ENCODE peak calls at places on chromosomes 4 and X, in nine cellular contexts. Q, B, E, V, I, G, U, K and O are unnamed samples. For H3K4me1, the result is how much of the 10 kb centered on the place peaks cover.

GRCh38 chr4:74133786-74134499 is 24.0 kb upstream of the MTHFD2L start:
- DNase-seq in Q (peak), B (peak), E (peak), V (peak), I (peak), G (peak), U (peak), K (peak), O (peak)

GRCh38 chrX:43880439-43880838 is 1.8 kb downstream of the MAOB start:
- DNase-seq in Q (no peak), B (no peak), E (no peak), V (no peak), I (no peak), G (no peak), U (no peak), K (no peak), O (no peak)

GRCh38 chr4:100632163-100632562 is 114.3 kb upstream of the EMCN start:
- DNase-seq in Q (no peak), B (no peak), E (no peak), V (peak), I (no peak), G (no peak), U (no peak), K (no peak), O (no peak)

GRCh38 chr4:127870688-127871087 is 10.0 kb upstream of the PLK4 start:
- DNase-seq in Q (no peak), B (no peak), E (no peak), V (no peak), I (peak), G (no peak), U (peak), K (no peak), O (no peak)

GRCh38 chrX:11269996-11270395 is 23.2 kb upstream of the AMELX start:
- DNase-seq in Q (no peak), B (no peak), E (no peak), V (peak), I (peak), G (no peak), U (no peak), K (no peak), O (no peak)

GRCh38 chr4:108940086-108941033 is 177.5 kb upstream of the ETNPPL start:
- DNase-seq in Q (no peak), B (no peak), E (no peak), V (no peak), I (no peak), G (no peak), U (peak), K (peak), O (no peak)

GRCh38 chr4:126947536-126947935 is 685.2 kb upstream of the INTU start:
- DNase-seq in Q (no peak), B (no peak), E (no peak), V (no peak), I (no peak), G (no peak), U (no peak), K (no peak), O (no peak)

GRCh38 chr4:100391086-100391485 is 126.7 kb downstream of the EMCN start:
- DNase-seq in Q (no peak), B (no peak), E (no peak), V (no peak), I (no peak), G (no peak), U (no peak), K (no peak), O (no peak)

GRCh38 chrX:9532349-9532748 is 67.5 kb downstream of the TBL1X start:
- DNase-seq in Q (no peak), B (no peak), E (no peak), V (peak), I (peak), G (no peak), U (peak), K (no peak), O (no peak)

GRCh38 chr4:28334221-28334620 is 1473.6 kb downstream of the STIM2 start:
- DNase-seq in Q (no peak), B (no peak), E (no peak), V (no peak), I (no peak), G (no peak), U (no peak), K (no peak), O (no peak)

GRCh38 chr4:27886075-27886474 is 1025.4 kb downstream of the STIM2 start:
- DNase-seq in Q (no peak), B (no peak), E (no peak), V (no peak), I (peak), G (no peak), U (no peak), K (no peak), O (no peak)

GRCh38 chrX:97616883-97617510 is 733.3 kb downstream of the RPA4 start:
- DNase-seq in Q (no peak), B (no peak), E (no peak), V (no peak), I (peak), G (no peak), U (peak), K (no peak), O (no peak)

GRCh38 chrX:107483976-107484726 is 34.7 kb downstream of the FRMPD3 start:
- DNase-seq in Q (peak), B (no peak), E (no peak), V (peak), I (peak), G (no peak), U (no peak), K (peak), O (no peak)

GRCh38 chr4:183797445-183798248 is 107.5 kb upstream of the STOX2 start:
- DNase-seq in Q (peak), B (peak), E (no peak), V (peak), I (peak), G (no peak), U (no peak), K (peak), O (no peak)

GRCh38 chrX:17007134-17007768 is 60.8 kb downstream of the REPS2 start:
- DNase-seq in Q (no peak), B (no peak), E (no peak), V (no peak), I (peak), G (no peak), U (no peak), K (peak), O (no peak)

GRCh38 chrX:119617511-119618164 is 11.4 kb upstream of the NKRF start:
- DNase-seq in Q (no peak), B (no peak), E (no peak), V (no peak), I (no peak), G (no peak), U (no peak), K (peak), O (no peak)

GRCh38 chrX:11438767-11439166 is 145.6 kb downstream of the AMELX start:
- DNase-seq in Q (no peak), B (no peak), E (no peak), V (no peak), I (peak), G (no peak), U (peak), K (no peak), O (no peak)

GRCh38 chr4:70027011-70027410 is 1.2 kb upstream of the HTN3 start:
- DNase-seq in Q (no peak), B (no peak), E (no peak), V (no peak), I (no peak), G (no peak), U (no peak), K (no peak), O (no peak)

GRCh38 chrX:65587616-65588526 is 53.3 kb upstream of the LAS1L start:
- DNase-seq in Q (peak), B (no peak), E (no peak), V (peak), I (peak), G (no peak), U (peak), K (no peak), O (peak)

GRCh38 chrX:2561461-2561860 is 60.7 kb upstream of the DHRSX start:
- DNase-seq in Q (no peak), B (no peak), E (no peak), V (no peak), I (no peak), G (no peak), U (no peak), K (no peak), O (no peak)

GRCh38 chrX:39894626-39895025 is 203.1 kb downstream of the BCOR start:
- DNase-seq in Q (no peak), B (no peak), E (no peak), V (no peak), I (peak), G (no peak), U (no peak), K (no peak), O (no peak)

GRCh38 chr4:7392438-7393374 is 42.0 kb downstream of the PSAPL1 start:
- DNase-seq in Q (no peak), B (peak), E (no peak), V (peak), I (peak), G (no peak), U (peak), K (peak), O (peak)

GRCh38 chr4:23036503-23036902 is 343.8 kb downstream of the GBA3 start:
- DNase-seq in Q (no peak), B (no peak), E (no peak), V (no peak), I (no peak), G (no peak), U (no peak), K (no peak), O (no peak)

GRCh38 chr4:112147697-112148096 is 2.4 kb downstream of the FAM241A start:
- DNase-seq in Q (no peak), B (no peak), E (no peak), V (no peak), I (peak), G (no peak), U (no peak), K (no peak), O (no peak)

GRCh38 chrX:50838820-50839600 is 25.0 kb upstream of the SHROOM4 start:
- DNase-seq in Q (no peak), B (no peak), E (no peak), V (no peak), I (peak), G (no peak), U (no peak), K (no peak), O (no peak)

GRCh38 chrX:132119821-132120220 is 8.0 kb downstream of the FRMD7 start:
- DNase-seq in Q (no peak), B (no peak), E (no peak), V (no peak), I (no peak), G (no peak), U (no peak), K (no peak), O (no peak)

GRCh38 chrX:138710866-138711331 is 618 bp downstream of the FGF13 start:
- DNase-seq in Q (peak), B (peak), E (no peak), V (peak), I (no peak), G (no peak), U (no peak), K (peak), O (no peak)

GRCh38 chrX:143632625-143633387 is 3.1 kb downstream of the SLITRK4 start:
- DNase-seq in Q (no peak), B (no peak), E (no peak), V (peak), I (peak), G (no peak), U (no peak), K (peak), O (no peak)

GRCh38 chrX:101176439-101176838 is 43.1 kb upstream of the DRP2 start:
- DNase-seq in Q (no peak), B (no peak), E (no peak), V (no peak), I (no peak), G (no peak), U (no peak), K (no peak), O (no peak)

GRCh38 chrX:113001836-113002235 is 161.2 kb upstream of the AMOT start:
- DNase-seq in Q (no peak), B (no peak), E (no peak), V (no peak), I (no peak), G (no peak), U (no peak), K (peak), O (no peak)

GRCh38 chr4:100372432-100372831 is 145.4 kb downstream of the EMCN start:
- DNase-seq in Q (no peak), B (no peak), E (no peak), V (no peak), I (peak), G (no peak), U (no peak), K (peak), O (no peak)

GRCh38 chr4:168511780-168512467 is 15.1 kb downstream of the PALLD start:
- DNase-seq in Q (no peak), B (peak), E (no peak), V (no peak), I (no peak), G (no peak), U (no peak), K (peak), O (no peak)

GRCh38 chrX:129534816-129535578 is 5.1 kb upstream of the OCRL start:
- DNase-seq in Q (no peak), B (no peak), E (no peak), V (no peak), I (no peak), G (no peak), U (peak), K (no peak), O (no peak)

GRCh38 chr4:143617994-143618679 is 82.3 kb downstream of the FREM3 start:
- DNase-seq in Q (no peak), B (no peak), E (no peak), V (no peak), I (no peak), G (no peak), U (no peak), K (no peak), O (no peak)

GRCh38 chr4:98612318-98613250 is 45.8 kb downstream of the TSPAN5 start:
- DNase-seq in Q (no peak), B (no peak), E (no peak), V (no peak), I (no peak), G (no peak), U (no peak), K (peak), O (no peak)

GRCh38 chr4:98614655-98615054 is 43.8 kb downstream of the TSPAN5 start:
- DNase-seq in Q (no peak), B (no peak), E (no peak), V (no peak), I (no peak), G (no peak), U (no peak), K (no peak), O (no peak)

GRCh38 chr4:98615991-98616390 is 42.4 kb downstream of the TSPAN5 start:
- DNase-seq in Q (no peak), B (no peak), E (no peak), V (no peak), I (no peak), G (no peak), U (no peak), K (no peak), O (no peak)

GRCh38 chr4:98613453-98614075 is 44.8 kb downstream of the TSPAN5 start:
- DNase-seq in Q (no peak), B (no peak), E (no peak), V (no peak), I (peak), G (no peak), U (no peak), K (no peak), O (no peak)

DNA sequence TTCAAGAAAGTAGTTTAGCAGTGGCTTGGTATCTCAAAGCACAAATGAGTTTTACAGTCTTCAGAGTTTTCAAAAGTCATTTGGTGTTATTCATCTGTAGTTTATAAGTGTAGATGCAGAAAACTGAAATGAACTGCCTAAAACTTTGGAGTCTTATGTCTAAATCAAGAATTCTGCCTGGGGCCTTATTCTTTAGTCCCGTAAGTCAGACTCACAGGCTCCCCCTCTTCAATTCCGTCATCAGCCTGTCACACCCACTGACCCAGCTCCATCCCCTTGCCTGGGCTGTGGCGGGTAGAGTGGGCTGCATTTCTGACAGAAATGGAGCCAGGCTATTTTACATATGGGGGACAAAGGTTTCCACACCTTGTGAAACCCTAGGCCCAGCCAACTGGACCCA is 44.3 kb downstream of the TSPAN5 start:
- DNase-seq in Q (no peak), B (no peak), E (no peak), V (no peak), I (no peak), G (no peak), U (no peak), K (no peak), O (no peak)
- H3K4me1 ChIP-seq in Q (under half), B (under half), E (under half), V (under half), I (under half), G (under half), U (under half), K (half or more), O (under half)

GRCh38 chr4:10005632-10006031 is 15.7 kb downstream of the SLC2A9 start:
- DNase-seq in Q (no peak), B (no peak), E (no peak), V (no peak), I (peak), G (no peak), U (no peak), K (no peak), O (no peak)

GRCh38 chr4:10006236-10006603 is 15.1 kb downstream of the SLC2A9 start:
- DNase-seq in Q (no peak), B (no peak), E (peak), V (peak), I (peak), G (no peak), U (no peak), K (no peak), O (no peak)

GRCh38 chr4:10007436-10007740 is 13.9 kb downstream of the SLC2A9 start:
- DNase-seq in Q (no peak), B (no peak), E (no peak), V (no peak), I (no peak), G (no peak), U (no peak), K (no peak), O (no peak)

GRCh38 chr4:10007772-10008171 is 13.5 kb downstream of the SLC2A9 start:
- DNase-seq in Q (no peak), B (no peak), E (no peak), V (no peak), I (no peak), G (no peak), U (no peak), K (no peak), O (no peak)

GRCh38 chr4:10006604-10007435 is 14.5 kb downstream of the SLC2A9 start:
- DNase-seq in Q (peak), B (no peak), E (no peak), V (no peak), I (peak), G (no peak), U (no peak), K (no peak), O (peak)
- TF ChIP-seq CTCF in Q (no peak), B (no peak), E (no peak), V (no peak), I (no peak), G (peak), U (no peak), K (no peak), O (no peak)

DNA sequence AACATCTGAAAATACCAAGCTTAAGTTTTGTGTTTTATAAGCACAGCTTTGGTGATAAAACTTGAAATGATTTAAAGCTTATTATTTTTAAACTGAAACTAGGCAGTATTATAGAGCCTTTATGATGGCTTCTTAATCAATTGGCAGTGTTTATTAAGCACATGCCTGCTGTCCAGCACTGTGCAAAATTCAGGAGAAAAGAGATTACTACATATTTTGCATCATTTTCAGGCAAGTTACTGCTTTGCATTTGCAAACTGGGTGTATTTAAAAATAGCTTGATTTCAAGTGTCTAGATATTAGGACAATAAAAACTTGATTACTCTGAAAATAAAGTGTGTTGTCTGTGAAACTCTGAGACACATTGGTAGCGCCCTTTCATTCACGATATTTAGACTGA is 126.5 kb downstream of the PDLIM5 start:
- DNase-seq in Q (no peak), B (no peak), E (no peak), V (no peak), I (no peak), G (no peak), U (no peak), K (no peak), O (no peak)
- H3K4me1 ChIP-seq in Q (half or more), B (under half), E (under half), V (under half), I (under half), G (under half), U (under half), K (under half), O (under half)

DNA sequence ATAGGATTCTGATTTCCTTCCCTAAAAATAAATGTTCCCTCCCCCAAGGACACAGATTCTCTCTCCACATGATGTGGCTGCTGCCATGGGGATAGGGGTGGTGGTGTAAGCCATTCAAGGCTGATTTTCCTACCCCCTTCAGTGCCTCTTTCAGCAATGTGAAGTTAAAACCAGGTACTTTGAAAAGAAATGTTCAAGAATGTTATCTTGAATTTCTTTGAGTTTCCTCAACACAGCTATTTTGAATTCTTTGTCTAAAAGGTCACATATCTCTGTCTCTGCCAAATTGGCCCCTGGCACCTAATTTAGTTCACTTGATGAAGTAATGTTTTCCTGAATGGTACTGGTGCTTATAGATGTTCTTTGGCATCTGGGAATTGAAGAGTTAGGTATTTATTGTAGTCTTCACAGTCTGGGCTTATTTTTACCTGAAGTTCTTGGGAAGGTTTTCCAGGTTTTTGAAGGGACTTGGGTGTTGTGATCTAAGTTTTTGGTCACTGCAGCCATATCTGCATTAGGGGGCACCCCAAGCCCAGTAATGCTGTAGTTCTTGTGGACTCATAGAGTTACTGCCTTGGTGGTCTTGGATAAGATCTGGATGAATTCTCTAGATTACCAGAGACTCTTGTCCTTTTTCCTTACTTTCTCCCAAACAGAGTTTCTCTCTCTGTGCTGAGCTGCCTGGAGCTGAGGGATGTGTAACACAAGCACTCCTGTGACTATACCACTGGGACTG is 7.6 kb upstream of the DIPK2B start:
- DNase-seq in Q (no peak), B (no peak), E (no peak), V (no peak), I (no peak), G (no peak), U (no peak), K (peak), O (no peak)
- TF ChIP-seq CTCF in Q (no peak), B (no peak), E (no peak), V (no peak), I (no peak), G (no peak), U (no peak), K (peak), O (no peak)

GRCh38 chr4:15718959-15719358 is 16.1 kb downstream of the BST1 start:
- DNase-seq in Q (no peak), B (no peak), E (no peak), V (no peak), I (no peak), G (no peak), U (no peak), K (no peak), O (no peak)

GRCh38 chr4:15717647-15718416 is 15.0 kb downstream of the BST1 start:
- DNase-seq in Q (no peak), B (no peak), E (no peak), V (no peak), I (no peak), G (no peak), U (peak), K (no peak), O (no peak)

GRCh38 chr4:15718465-15718864 is 15.6 kb downstream of the BST1 start:
- DNase-seq in Q (no peak), B (no peak), E (no peak), V (no peak), I (no peak), G (no peak), U (no peak), K (no peak), O (no peak)

GRCh38 chr4:15719506-15719905 is 16.6 kb downstream of the BST1 start:
- DNase-seq in Q (no peak), B (no peak), E (no peak), V (no peak), I (peak), G (no peak), U (no peak), K (no peak), O (no peak)

DNA sequence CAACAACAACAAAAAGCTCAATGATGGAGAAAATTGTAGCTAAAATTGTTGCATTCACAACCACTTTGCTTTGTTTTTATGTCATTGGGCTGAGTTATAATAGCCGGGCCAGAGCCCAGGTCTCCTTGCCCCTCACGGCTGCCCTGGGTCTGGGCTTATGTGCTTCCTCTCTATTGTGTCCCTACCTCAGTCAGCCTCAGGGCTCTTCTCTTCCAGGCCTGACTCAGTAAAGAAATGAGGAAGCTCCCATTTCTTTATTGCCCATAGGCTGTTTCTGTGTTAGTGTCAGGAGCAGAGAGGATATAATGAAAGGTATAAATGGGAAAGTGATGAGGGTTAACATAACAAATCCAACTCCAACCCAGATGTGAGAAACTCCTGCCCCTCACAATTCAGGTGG is 18.0 kb downstream of the BST1 start:
- DNase-seq in Q (no peak), B (no peak), E (no peak), V (no peak), I (no peak), G (no peak), U (no peak), K (no peak), O (no peak)
- H3K4me1 ChIP-seq in Q (under half), B (under half), E (under half), V (under half), I (under half), G (under half), U (under half), K (under half), O (under half)